ENCODE peak calls at places on chromosomes 3 and 15, in four cellular contexts. H is AG08396; I is CD8-positive, alpha-beta T cell; O is fibroblast of the aortic adventitia. V is an unnamed sample.

GRCh38 chr3:60363817-60364216 is 887.4 kb downstream of the FHIT start:
- DNase-seq in H (peak), I (no peak), O (no peak), V (no peak)

GRCh38 chr3:124770341-124771082 is 40.3 kb downstream of the UMPS start:
- DNase-seq in H (no peak), I (no peak), O (no peak), V (no peak)

GRCh38 chr15:75727851-75728715 is 15.4 kb upstream of the CSPG4 start:
- DNase-seq in H (peak), I (peak), O (peak), V (peak)

GRCh38 chr3:115401298-115401697 is 222.0 kb upstream of the GAP43 start:
- DNase-seq in H (peak), I (no peak), O (peak), V (peak)

GRCh38 chr15:63915888-63916731 is 82.4 kb upstream of the HERC1 start:
- DNase-seq in H (peak), I (no peak), O (peak), V (peak)

GRCh38 chr15:80921736-80922135 is 67.9 kb downstream of the MESD start:
- DNase-seq in H (no peak), I (no peak), O (no peak), V (no peak)

GRCh38 chr3:189710620-189711388 is 79.6 kb downstream of the TP63 start:
- DNase-seq in H (peak), I (no peak), O (peak), V (peak)

GRCh38 chr3:102896851-102897621 is 462.2 kb downstream of the ZPLD1 start:
- DNase-seq in H (no peak), I (no peak), O (no peak), V (no peak)

GRCh38 chr3:183584246-183584913 is 28.9 kb upstream of the KLHL6 start:
- DNase-seq in H (peak), I (no peak), O (peak), V (peak)

GRCh38 chr3:34301313-34301712 is 502.9 kb downstream of the PDCD6IP start:
- DNase-seq in H (no peak), I (no peak), O (no peak), V (no peak)

GRCh38 chr3:66592927-66593625 is 92.3 kb upstream of the LRIG1 start:
- DNase-seq in H (no peak), I (no peak), O (peak), V (no peak)